ENCODE peak calls at places on chromosomes 2 and 18, in nine cellular contexts. F is heart right ventricle; R is RWPE1; T is stimulated activated CD8-positive, alpha-beta memory T cell treated with anti-CD3 and anti-CD28 coated beads, Interleukin-15, amount 100 ng/mL, for 24 hours; X is iris pigment epithelial cell; N is anterior cingulate cortex; J is occipital lobe; I is hippocampal formation; M is AG09319. C is an unnamed sample.

GRCh38 chr2:99867690-99868089 is 274.7 kb downstream of the AFF3 start:
- DNase-seq in F (no peak), R (peak), T (no peak), X (peak), N (no peak), J (no peak), I (no peak), M (no peak), C (no peak)

GRCh38 chr2:102186676-102187190 is at the start of gene IL1RL2:
- DNase-seq in F (peak), R (peak), T (no peak), X (no peak), N (no peak), J (no peak), I (no peak), M (no peak), C (no peak)

GRCh38 chr2:21787931-21788330 is 664.2 kb downstream of the TDRD15 start:
- DNase-seq in F (no peak), R (no peak), T (no peak), X (peak), N (no peak), J (no peak), I (no peak), M (no peak), C (no peak)

GRCh38 chr2:230929381-230930148 is 4.5 kb upstream of the GPR55 start:
- DNase-seq in F (no peak), R (no peak), T (no peak), X (no peak), N (no peak), J (no peak), I (no peak), M (no peak), C (no peak)

GRCh38 chr2:97645700-97646629 is at the start of gene COX5B:
- DNase-seq in F (peak), R (peak), T (peak), X (peak), N (peak), J (peak), I (peak), M (peak), C (peak)

GRCh38 chr2:54386993-54387590 is 69.0 kb upstream of the SPTBN1 start:
- DNase-seq in F (peak), R (no peak), T (no peak), X (no peak), N (no peak), J (no peak), I (no peak), M (no peak), C (no peak)

GRCh38 chr2:53498210-53498609 is 269.4 kb upstream of the CHAC2 start:
- DNase-seq in F (no peak), R (no peak), T (no peak), X (peak), N (no peak), J (no peak), I (no peak), M (no peak), C (peak)

GRCh38 chr2:1571477-1572417 is 158.5 kb downstream of the TPO start:
- DNase-seq in F (no peak), R (no peak), T (no peak), X (no peak), N (no peak), J (no peak), I (no peak), M (no peak), C (no peak)

GRCh38 chr2:28602751-28603639 is 107.1 kb downstream of the PLB1 start:
- DNase-seq in F (no peak), R (no peak), T (no peak), X (no peak), N (no peak), J (no peak), I (no peak), M (no peak), C (no peak)

GRCh38 chr18:74050807-74051206 is 96.8 kb downstream of the FBXO15 start:
- DNase-seq in F (no peak), R (no peak), T (no peak), X (no peak), N (peak), J (peak), I (no peak), M (peak), C (no peak)

GRCh38 chr18:35861367-35862114 is 110.9 kb upstream of the RMP24 start:
- DNase-seq in F (peak), R (no peak), T (no peak), X (peak), N (no peak), J (no peak), I (no peak), M (no peak), C (no peak)

GRCh38 chr18:75407468-75408437 is 19.8 kb downstream of the SMIM21 start:
- DNase-seq in F (no peak), R (no peak), T (no peak), X (peak), N (no peak), J (no peak), I (no peak), M (no peak), C (no peak)

GRCh38 chr2:238139141-238139840 is 823 bp downstream of the KLHL30 start:
- DNase-seq in F (no peak), R (no peak), T (peak), X (no peak), N (no peak), J (no peak), I (no peak), M (no peak), C (no peak)

GRCh38 chr2:205427112-205427511 is 255.2 kb upstream of the NRP2 start:
- DNase-seq in F (no peak), R (no peak), T (no peak), X (peak), N (no peak), J (no peak), I (no peak), M (no peak), C (no peak)

GRCh38 chr18:35205199-35205712 is 35.6 kb upstream of the ZNF397 start:
- DNase-seq in F (no peak), R (no peak), T (no peak), X (no peak), N (no peak), J (no peak), I (no peak), M (no peak), C (no peak)

GRCh38 chr2:26575836-26576564 is 65.2 kb downstream of the CIB4 start:
- DNase-seq in F (no peak), R (no peak), T (no peak), X (no peak), N (no peak), J (no peak), I (no peak), M (no peak), C (no peak)

GRCh38 chr2:222637072-222637471 is 18.8 kb downstream of the FARSB start:
- DNase-seq in F (no peak), R (no peak), T (no peak), X (no peak), N (no peak), J (no peak), I (no peak), M (no peak), C (no peak)

GRCh38 chr2:240351826-240352426 is 83.5 kb upstream of the GPC1 start:
- DNase-seq in F (no peak), R (no peak), T (no peak), X (no peak), N (no peak), J (no peak), I (no peak), M (no peak), C (no peak)

GRCh38 chr2:47422560-47422959 is 19.6 kb downstream of the MSH2 start:
- DNase-seq in F (no peak), R (peak), T (no peak), X (peak), N (no peak), J (no peak), I (no peak), M (no peak), C (no peak)

GRCh38 chr2:236659758-236660150 is 90.1 kb downstream of the ACKR3 start:
- DNase-seq in F (no peak), R (no peak), T (no peak), X (no peak), N (no peak), J (no peak), I (no peak), M (no peak), C (peak)

C was measured in NCI-H774.